ENCODE peak calls at places on chromosome X, in six cellular contexts. C is brain microvascular endothelial cell, W is dorsolateral prefrontal cortex, A is SK-N-SH, H is HFF-Myc, N is OCI-LY7. K is an unnamed sample.

GRCh38 chrX:124507276-124507675 is 160.9 kb downstream of the SH2D1A start:
- DNase-seq in C (no peak), W (no peak), A (no peak), H (no peak), N (no peak), K (no peak)

GRCh38 chrX:108071578-108071977 is 19.8 kb downstream of the PSMD10 start:
- DNase-seq in C (no peak), W (no peak), A (no peak), H (no peak), N (no peak), K (no peak)

GRCh38 chrX:107678957-107679740 is 50.8 kb downstream of the PRPS1 start:
- DNase-seq in C (peak; percentile 78), W (no peak), A (no peak), H (peak; percentile 66), N (peak; percentile 67), K (no peak)

GRCh38 chrX:11499076-11500044 is 166.4 kb downstream of the ARHGAP6 start:
- DNase-seq in C (peak; percentile 29), W (no peak), A (no peak), H (peak; percentile 6), N (no peak), K (no peak)

GRCh38 chrX:41352329-41352801 is 18.4 kb downstream of the DDX3X start:
- DNase-seq in C (no peak), W (no peak), A (no peak), H (no peak), N (no peak), K (no peak)

GRCh38 chrX:53080628-53081580 is 1.3 kb upstream of the TSPYL2 start:
- DNase-seq in C (no peak), W (no peak), A (no peak), H (no peak), N (no peak), K (no peak)

GRCh38 chrX:118974908-118975671 is 672 bp downstream of the LONRF3 start:
- DNase-seq in C (no peak), W (no peak), A (peak; percentile 40), H (no peak), N (no peak), K (peak; percentile 38)

GRCh38 chrX:129654652-129655546 is at the start of gene APLN:
- DNase-seq in C (no peak), W (peak; percentile 50), A (peak; percentile 80), H (no peak), N (no peak), K (no peak)

GRCh38 chrX:41373989-41374606 is 40.1 kb downstream of the DDX3X start:
- DNase-seq in C (no peak), W (no peak), A (no peak), H (no peak), N (no peak), K (no peak)

GRCh38 chrX:20531667-20532066 is 265.0 kb upstream of the RPS6KA3 start:
- DNase-seq in C (no peak), W (no peak), A (no peak), H (no peak), N (no peak), K (no peak)

GRCh38 chrX:138710866-138711331 is 618 bp downstream of the FGF13 start:
- DNase-seq in C (no peak), W (no peak), A (no peak), H (no peak), N (no peak), K (no peak)

GRCh38 chrX:45385767-45386166 is 185.1 kb upstream of the DIPK2B start:
- DNase-seq in C (no peak), W (no peak), A (no peak), H (no peak), N (no peak), K (no peak)

GRCh38 chrX:42697544-42697943 is 80.4 kb downstream of the PPP1R2C start:
- DNase-seq in C (no peak), W (no peak), A (no peak), H (no peak), N (no peak), K (no peak)

GRCh38 chrX:102837843-102838242 is 99.2 kb upstream of the RAB40AL start:
- DNase-seq in C (no peak), W (no peak), A (no peak), H (no peak), N (no peak), K (no peak)

GRCh38 chrX:48971325-48972213 is at the start of gene KCND1:
- DNase-seq in C (peak; percentile 2), W (no peak), A (peak; percentile 78), H (no peak), N (no peak), K (no peak)

GRCh38 chrX:25020391-25021131 is 4.8 kb upstream of the ARX start:
- DNase-seq in C (no peak), W (no peak), A (peak; percentile 88), H (no peak), N (peak; percentile 25), K (peak; percentile 67)

GRCh38 chrX:53084043-53084570 is 1.9 kb downstream of the TSPYL2 start:
- DNase-seq in C (no peak), W (no peak), A (no peak), H (no peak), N (no peak), K (no peak)

GRCh38 chrX:119272882-119273806 is 37.1 kb downstream of the PGRMC1 start:
- DNase-seq in C (peak; percentile 37), W (no peak), A (peak; percentile 27), H (no peak), N (no peak), K (peak; percentile 60)

GRCh38 chrX:51421972-51422371 is 74.4 kb downstream of the NUDT11 start:
- DNase-seq in C (no peak), W (no peak), A (no peak), H (no peak), N (no peak), K (no peak)

GRCh38 chrX:17375361-17375630 is 296 bp downstream of the NHS start:
- DNase-seq in C (no peak), W (no peak), A (no peak), H (no peak), N (no peak), K (peak; percentile 6)

GRCh38 chrX:68647156-68647957 is at the start of gene STARD8:
- DNase-seq in C (peak; percentile 11), W (no peak), A (peak; percentile 75), H (no peak), N (no peak), K (no peak)

GRCh38 chrX:41384041-41384705 is 50.2 kb downstream of the DDX3X start:
- DNase-seq in C (peak; percentile 78), W (no peak), A (no peak), H (peak; percentile 17), N (peak; percentile 8), K (no peak)

GRCh38 chrX:56318076-56318475 is 85.9 kb downstream of the KLF8 start:
- DNase-seq in C (no peak), W (no peak), A (no peak), H (no peak), N (no peak), K (no peak)

GRCh38 chrX:20361081-20361889 is 94.6 kb upstream of the RPS6KA3 start:
- DNase-seq in C (peak; percentile 14), W (no peak), A (no peak), H (no peak), N (no peak), K (no peak)

GRCh38 chrX:38882894-38883620 is 81.8 kb downstream of the MID1IP1 start:
- DNase-seq in C (peak; percentile 60), W (no peak), A (no peak), H (peak; percentile 40), N (peak; percentile 53), K (no peak)
- TF ChIP-seq CTCF in C (no peak), W (no peak), A (no peak), H (no peak), N (no peak), K (no peak)

GRCh38 chrX:55160685-55161552 is 59.2 kb upstream of the PAGE5 start:
- DNase-seq in C (peak; percentile 77), W (peak; percentile 75), A (peak; percentile 89), H (peak; percentile 65), N (peak; percentile 87), K (peak; percentile 76)
- TF ChIP-seq CTCF in C (peak; percentile 45), W (peak; percentile 21), A (peak; percentile 74), H (no peak), N (peak; percentile 70), K (peak; percentile 45)

GRCh38 chrX:18899796-18900380 is 84.0 kb downstream of the PHKA2 start:
- DNase-seq in C (no peak), W (no peak), A (peak; percentile 87), H (no peak), N (no peak), K (peak; percentile 34)
- TF ChIP-seq CTCF in C (peak; percentile 44), W (peak; percentile 37), A (peak; percentile 55), H (no peak), N (peak; percentile 15), K (peak; percentile 43)

GRCh38 chrX:7709845-7710244 is 133.1 kb upstream of the VCX start:
- DNase-seq in C (no peak), W (no peak), A (no peak), H (no peak), N (no peak), K (no peak)

GRCh38 chrX:7711167-7711566 is 131.8 kb upstream of the VCX start:
- DNase-seq in C (no peak), W (no peak), A (no peak), H (no peak), N (no peak), K (no peak)

GRCh38 chrX:7706032-7706431 is 136.9 kb upstream of the VCX start:
- DNase-seq in C (no peak), W (no peak), A (no peak), H (no peak), N (no peak), K (no peak)
- TF ChIP-seq CTCF in C (peak; percentile 7), W (peak; percentile 28), A (peak; percentile 33), H (no peak), N (peak; percentile 21), K (no peak)

GRCh38 chrX:131854586-131854985 is 168.5 kb upstream of the STK26 start:
- DNase-seq in C (no peak), W (no peak), A (no peak), H (no peak), N (no peak), K (no peak)
- TF ChIP-seq CTCF in C (no peak), W (no peak), A (peak; percentile 53), H (no peak), N (peak; percentile 55), K (no peak)

DNA sequence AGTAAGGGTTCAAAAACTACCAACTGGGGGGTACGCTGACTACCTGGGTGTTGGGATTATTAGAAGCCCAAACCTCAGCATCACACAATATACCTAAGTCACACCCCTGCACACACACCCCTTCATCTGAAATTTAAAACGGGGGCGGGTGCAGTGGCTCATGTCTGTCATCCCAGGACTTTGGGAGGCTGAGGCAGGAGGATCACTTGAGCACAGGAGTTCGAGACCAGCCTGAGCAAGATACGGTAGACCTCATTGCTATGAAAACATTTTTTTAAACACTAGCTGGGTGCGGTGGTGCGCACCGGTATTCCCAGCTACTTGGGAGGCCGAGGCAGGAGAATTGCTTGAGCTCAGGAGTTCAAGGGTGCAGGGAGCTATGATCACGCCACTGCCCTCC is 331.0 kb downstream of the ASMT start:
- DNase-seq in C (no peak), W (no peak), A (no peak), H (no peak), N (no peak), K (no peak)
- TF ChIP-seq CTCF in C (no peak), W (no peak), A (no peak), H (no peak), N (no peak), K (no peak)

K was measured in GM10248.